ENCODE peak calls at places on chromosome 21, in nine cellular contexts. M is SK-N-SH, K is prostate gland, N is sigmoid colon, X is GM23338, I is stomach, A is spleen, S is vagina, P is HCT116. L is an unnamed sample.

GRCh38 chr21:28752131-28752530 is 240.5 kb downstream of the LTN1 start:
- DNase-seq in A (no peak), P (no peak), I (no peak), M (no peak), S (no peak), X (no peak), K (no peak), N (no peak), L (no peak)

GRCh38 chr21:34886554-34887385 is 162.3 kb downstream of the RUNX1 start:
- DNase-seq in A (peak), M (peak), N (peak), P (no peak), K (no peak), X (peak), S (peak), I (no peak), L (peak)

GRCh38 chr21:36769051-36769867 is 70.3 kb downstream of the SIM2 start:
- DNase-seq in I (no peak), A (no peak), N (no peak), M (no peak), P (no peak), X (no peak), S (no peak), K (peak), L (no peak)

GRCh38 chr21:20856926-20857325 is 141.3 kb upstream of the NCAM2 start:
- DNase-seq in A (no peak), I (no peak), X (no peak), S (no peak), K (no peak), N (no peak), M (no peak), P (no peak), L (no peak)

GRCh38 chr21:34812510-34813265 is 143.9 kb downstream of the CLIC6 start:
- DNase-seq in K (no peak), A (no peak), S (peak), P (no peak), X (no peak), I (no peak), M (no peak), N (no peak), L (no peak)

GRCh38 chr21:33962290-33962689 is 46.7 kb upstream of the ATP5PO start:
- DNase-seq in A (no peak), I (no peak), X (no peak), N (no peak), S (peak), K (no peak), P (no peak), M (no peak), L (no peak)

GRCh38 chr21:14480601-14481000 is 65.5 kb downstream of the SAMSN1 start:
- DNase-seq in S (no peak), X (no peak), N (no peak), A (no peak), K (no peak), I (no peak), M (no peak), P (no peak), L (peak)

GRCh38 chr21:25171438-25171837 is 435.8 kb downstream of the MRPL39 start:
- DNase-seq in X (no peak), S (no peak), P (no peak), M (no peak), N (no peak), K (no peak), A (no peak), I (no peak), L (no peak)

GRCh38 chr21:31660134-31660565 is 657 bp downstream of the SOD1 start:
- DNase-seq in N (no peak), S (no peak), I (no peak), A (no peak), P (no peak), X (peak), K (peak), M (no peak), L (peak)

GRCh38 chr21:33578959-33579542 is 9.4 kb downstream of the DONSON start:
- DNase-seq in M (no peak), K (no peak), S (no peak), X (no peak), P (no peak), N (no peak), A (no peak), I (no peak), L (no peak)

GRCh38 chr21:41139275-41139674 is 28.7 kb upstream of the BACE2 start:
- DNase-seq in P (no peak), S (no peak), K (no peak), I (no peak), M (no peak), A (no peak), X (no peak), N (no peak), L (no peak)

GRCh38 chr21:39852021-39852721 is 15.1 kb upstream of the PCP4 start:
- DNase-seq in S (peak), A (no peak), M (no peak), P (no peak), X (no peak), K (no peak), I (no peak), N (no peak), L (no peak)

GRCh38 chr21:41653944-41654625 is 112.8 kb downstream of the RIPK4 start:
- DNase-seq in M (no peak), I (no peak), N (no peak), A (no peak), S (no peak), K (peak), P (no peak), X (no peak), L (no peak)

GRCh38 chr21:37658994-37659458 is 257.2 kb downstream of the KCNJ6 start:
- DNase-seq in N (peak), A (no peak), K (peak), X (no peak), P (no peak), I (no peak), S (no peak), M (no peak), L (no peak)

GRCh38 chr21:28521932-28522826 is 470.5 kb downstream of the LTN1 start:
- DNase-seq in P (no peak), N (no peak), M (peak), X (peak), K (no peak), A (no peak), S (no peak), I (no peak), L (no peak)

GRCh38 chr21:33478858-33479678 is 706 bp downstream of the TMEM50B start:
- DNase-seq in A (peak), N (no peak), S (no peak), I (peak), X (peak), M (peak), K (peak), P (no peak), L (peak)

GRCh38 chr21:34128674-34129038 is 55.3 kb downstream of the MRPS6 start:
- DNase-seq in I (no peak), M (no peak), K (no peak), A (no peak), N (no peak), S (no peak), P (no peak), X (no peak), L (no peak)

GRCh38 chr21:36044056-36044455 is 16.3 kb downstream of the SETD4 start:
- DNase-seq in A (no peak), X (no peak), I (no peak), K (peak), S (no peak), P (no peak), M (no peak), N (no peak), L (no peak)

GRCh38 chr21:15631342-15631741 is 98.4 kb upstream of the USP25 start:
- DNase-seq in A (no peak), X (no peak), I (no peak), S (no peak), M (no peak), P (no peak), K (no peak), N (no peak), L (no peak)

GRCh38 chr21:46265736-46266525 is 19.5 kb downstream of the MCM3AP start:
- DNase-seq in S (no peak), K (no peak), I (no peak), M (no peak), N (no peak), P (no peak), A (no peak), X (no peak), L (no peak)
- TF ChIP-seq POLR2AphosphoS5 in S (no peak), K (no peak), I (no peak), M (no peak), N (no peak), P (no peak), A (peak), X (no peak), L (no peak)

GRCh38 chr21:44929799-44930542 is 9.3 kb upstream of the ITGB2 start:
- DNase-seq in X (no peak), N (no peak), K (no peak), I (no peak), S (no peak), A (peak), P (no peak), M (no peak), L (no peak)
- TF ChIP-seq POLR2AphosphoS5 in X (no peak), N (no peak), K (no peak), I (no peak), S (no peak), A (peak), P (no peak), M (no peak), L (no peak)

DNA sequence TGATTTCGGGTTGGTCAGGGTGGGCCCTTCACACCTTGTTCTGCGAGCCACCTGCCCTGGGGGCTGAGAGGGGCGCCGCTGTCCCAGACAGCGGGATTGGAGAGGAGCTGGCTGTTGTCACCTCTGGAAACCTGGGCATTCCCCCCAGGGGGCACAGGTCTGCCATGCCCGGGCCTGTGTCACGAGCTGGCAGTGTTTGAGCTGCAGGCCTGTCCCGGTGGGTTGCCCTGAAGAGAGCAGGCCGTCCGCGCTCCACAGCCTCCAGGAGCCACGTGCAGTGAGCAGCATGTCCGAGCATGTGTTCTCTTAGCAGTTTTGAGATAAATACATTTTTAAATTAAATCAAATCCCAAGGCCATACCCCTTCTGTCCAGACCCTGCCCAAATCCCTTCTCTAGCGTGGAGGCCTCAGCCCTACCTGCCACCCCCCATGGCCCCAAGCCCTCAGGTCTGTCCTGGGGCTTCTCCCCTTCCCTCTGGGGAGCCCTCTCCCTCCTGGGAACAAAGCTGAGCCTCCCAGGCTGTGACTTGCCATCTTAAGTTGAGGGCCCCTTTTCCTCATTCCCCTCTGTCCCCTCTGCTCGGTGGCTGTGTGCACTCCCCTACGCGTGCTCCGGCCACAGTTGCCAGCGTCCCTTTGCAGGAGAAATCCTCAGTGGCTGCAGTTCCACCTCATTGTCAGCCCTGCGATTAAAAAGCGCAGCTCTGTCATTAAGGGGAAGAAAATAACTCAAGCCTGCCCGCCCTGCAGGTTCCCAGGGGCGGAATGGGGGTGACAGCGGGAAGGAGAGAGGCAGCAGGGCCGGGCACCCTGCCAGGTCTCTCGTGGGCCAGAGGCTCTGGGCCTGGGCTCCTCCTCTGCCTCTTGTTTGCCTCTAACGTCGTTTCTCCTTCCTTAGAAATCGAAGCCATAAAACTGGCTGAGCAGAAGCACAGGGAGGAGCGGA is 26.6 kb downstream of the SLX9 start:
- DNase-seq in I (no peak), X (no peak), A (no peak), P (no peak), S (no peak), N (peak), K (peak), M (peak), L (no peak)
- TF ChIP-seq POLR2AphosphoS5 in I (no peak), X (no peak), A (peak), P (no peak), S (no peak), N (no peak), K (peak), M (no peak), L (no peak)

GRCh38 chr21:38822754-38823374 is 17.1 kb downstream of the ETS2 start:
- DNase-seq in I (no peak), P (no peak), A (no peak), N (no peak), M (no peak), K (no peak), X (no peak), S (no peak), L (no peak)
- TF ChIP-seq POLR2AphosphoS5 in I (no peak), P (no peak), A (peak), N (no peak), M (no peak), K (no peak), X (no peak), S (no peak), L (peak)

GRCh38 chr21:38810034-38810825 is 4.5 kb downstream of the ETS2 start:
- DNase-seq in X (no peak), A (no peak), P (no peak), I (no peak), N (no peak), M (no peak), K (no peak), S (no peak), L (no peak)
- TF ChIP-seq POLR2AphosphoS5 in X (no peak), A (no peak), P (no peak), I (no peak), N (no peak), M (no peak), K (no peak), S (no peak), L (peak)

DNA sequence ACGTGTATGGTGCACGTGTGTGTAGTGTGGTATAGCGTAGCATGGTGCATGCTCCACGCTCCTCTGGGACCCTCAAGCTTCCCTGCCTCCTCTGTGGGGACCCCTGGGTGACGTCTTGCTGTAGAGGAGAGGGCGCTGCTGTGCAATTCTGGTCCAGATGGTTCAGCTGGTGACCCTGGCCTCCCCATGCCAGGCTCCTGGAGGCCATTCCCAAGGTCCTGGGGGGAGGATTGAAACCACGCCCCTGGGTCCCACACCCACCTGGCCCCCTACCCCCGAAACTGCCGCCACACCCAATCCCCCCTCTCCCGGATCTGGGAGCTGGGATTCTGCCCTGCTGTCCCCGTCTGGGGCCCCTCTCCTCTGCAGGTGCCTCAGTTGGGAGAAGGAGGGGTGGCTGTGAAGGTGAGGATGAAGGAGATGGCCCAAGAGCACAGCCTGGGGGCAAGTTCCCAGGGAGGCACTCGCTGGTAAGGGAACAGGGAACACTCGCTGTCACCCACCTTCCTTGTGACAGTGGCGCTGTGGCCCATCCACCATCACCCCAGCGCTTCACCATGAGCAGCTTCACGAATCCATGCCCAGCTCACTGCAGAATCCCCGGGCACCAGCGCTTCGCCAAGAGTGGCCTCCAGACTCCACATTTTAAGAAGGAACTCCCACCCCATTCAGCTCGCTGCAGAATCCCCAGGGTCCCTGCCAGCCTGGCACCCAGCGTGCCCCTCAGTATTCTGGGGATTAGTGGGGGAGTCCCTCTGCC is 38.0 kb downstream of the WDR4 start:
- DNase-seq in N (peak), P (no peak), S (peak), M (peak), I (no peak), X (no peak), A (peak), K (no peak), L (no peak)
- TF ChIP-seq POLR2AphosphoS5 in N (no peak), P (no peak), S (no peak), M (no peak), I (no peak), X (no peak), A (no peak), K (no peak), L (no peak)

GRCh38 chr21:23921670-23922418 is 1685.4 kb downstream of the MRPL39 start:
- DNase-seq in A (no peak), N (no peak), K (no peak), M (no peak), I (no peak), S (no peak), X (no peak), P (no peak), L (no peak)
- TF ChIP-seq POLR2AphosphoS5 in A (no peak), N (no peak), K (no peak), M (no peak), I (no peak), S (no peak), X (no peak), P (no peak), L (no peak)

DNA sequence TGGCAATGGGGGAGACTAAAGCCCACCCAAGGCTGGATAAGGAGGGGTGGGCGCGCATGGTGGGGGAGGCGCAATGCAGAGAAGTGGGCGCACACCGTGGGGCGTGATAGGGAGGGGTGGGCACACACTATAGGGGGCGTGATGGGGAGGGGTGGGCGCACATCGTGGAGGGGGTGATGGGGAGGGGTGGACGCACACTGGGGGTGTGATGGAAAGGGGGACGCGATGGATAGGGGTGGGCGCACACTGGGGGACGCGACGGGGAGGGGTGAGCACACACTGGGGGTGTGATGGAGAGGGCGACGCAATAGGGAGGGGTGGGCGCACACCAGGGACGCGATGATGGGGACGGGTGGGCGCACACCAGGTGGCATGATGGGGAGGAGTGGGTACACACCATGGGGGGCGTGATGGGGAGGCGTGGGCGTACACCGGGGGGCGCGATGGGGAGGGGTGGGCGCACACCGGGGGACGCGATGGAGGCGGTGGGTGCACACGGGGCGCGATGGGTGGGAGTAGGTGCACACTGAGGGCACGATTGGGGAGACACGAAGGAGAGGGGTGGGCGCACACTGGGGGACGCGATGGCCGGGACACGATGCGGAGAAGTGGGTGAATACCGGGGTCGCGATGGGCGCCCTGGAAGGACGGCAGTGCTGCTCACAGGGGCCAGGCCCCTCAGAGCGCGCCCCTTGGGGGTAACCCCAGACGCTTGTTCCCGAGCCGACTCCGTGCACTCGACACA is 929 bp downstream of the SUMO3 start:
- DNase-seq in N (peak), K (no peak), I (no peak), P (no peak), A (no peak), S (no peak), M (peak), X (no peak), L (no peak)
- TF ChIP-seq POLR2AphosphoS5 in N (no peak), K (no peak), I (no peak), P (no peak), A (no peak), S (no peak), M (no peak), X (no peak), L (no peak)